ENCODE peak calls at places on chromosomes 5 and 9, in five cellular contexts. One of them, this sample, is unnamed.

GRCh38 chr5:42518595-42519067 is 95.4 kb downstream of the GHR start:
- DNase-seq in IMR-90: peak; percentile 3
- DNase-seq in HepG2: no peak
- DNase-seq in H1: no peak
- DNase-seq in endothelial cell of umbilical vein: no peak
- DNase-seq in this sample: no peak

GRCh38 chr5:172312286-172312685 is 28.7 kb upstream of the UBTD2 start:
- DNase-seq in IMR-90: no peak
- DNase-seq in HepG2: no peak
- DNase-seq in H1: no peak
- DNase-seq in endothelial cell of umbilical vein: no peak
- DNase-seq in this sample: no peak

GRCh38 chr9:88310310-88310980 is 77.8 kb upstream of the SPIN1 start:
- DNase-seq in IMR-90: peak; percentile 16
- DNase-seq in HepG2: peak; percentile 14
- DNase-seq in H1: peak; percentile 58
- DNase-seq in endothelial cell of umbilical vein: no peak
- DNase-seq in this sample: no peak

GRCh38 chr9:9752722-9753121 is 860.1 kb downstream of the PTPRD start:
- DNase-seq in IMR-90: no peak
- DNase-seq in HepG2: peak; percentile 58
- DNase-seq in H1: no peak
- DNase-seq in endothelial cell of umbilical vein: no peak
- DNase-seq in this sample: no peak

GRCh38 chr5:59793000-59793399 is 100.5 kb downstream of the PDE4D start:
- DNase-seq in IMR-90: peak; percentile 71
- DNase-seq in HepG2: peak; percentile 10
- DNase-seq in H1: no peak
- DNase-seq in endothelial cell of umbilical vein: no peak
- DNase-seq in this sample: no peak

GRCh38 chr9:33465596-33466564 is 7.8 kb downstream of the NOL6 start:
- DNase-seq in IMR-90: no peak
- DNase-seq in HepG2: no peak
- DNase-seq in H1: no peak
- DNase-seq in endothelial cell of umbilical vein: no peak
- DNase-seq in this sample: no peak

GRCh38 chr9:68505681-68506409 is 34.8 kb downstream of the TMEM252 start:
- DNase-seq in IMR-90: no peak
- DNase-seq in HepG2: no peak
- DNase-seq in H1: no peak
- DNase-seq in endothelial cell of umbilical vein: no peak
- DNase-seq in this sample: no peak

GRCh38 chr9:90290716-90291485 is 351.7 kb downstream of the DIRAS2 start:
- DNase-seq in IMR-90: peak; percentile 42
- DNase-seq in HepG2: no peak
- DNase-seq in H1: no peak
- DNase-seq in endothelial cell of umbilical vein: no peak
- DNase-seq in this sample: no peak

GRCh38 chr9:89730715-89731114 is 125.9 kb downstream of the GADD45G start:
- DNase-seq in IMR-90: no peak
- DNase-seq in HepG2: peak; percentile 33
- DNase-seq in H1: no peak
- DNase-seq in endothelial cell of umbilical vein: no peak
- DNase-seq in this sample: no peak

GRCh38 chr9:71608825-71609452 is 159.4 kb downstream of the CEMIP2 start:
- DNase-seq in IMR-90: peak; percentile 19
- DNase-seq in HepG2: peak; percentile 50
- DNase-seq in H1: peak; percentile 52
- DNase-seq in endothelial cell of umbilical vein: no peak
- DNase-seq in this sample: no peak

GRCh38 chr9:35729700-35730485 is 2.1 kb downstream of the TLN1 start:
- DNase-seq in IMR-90: peak; percentile 91
- DNase-seq in HepG2: peak; percentile 41
- DNase-seq in H1: no peak
- DNase-seq in endothelial cell of umbilical vein: peak; percentile 52
- DNase-seq in this sample: peak; percentile 21

GRCh38 chr5:149886060-149886459 is 58.5 kb downstream of the PDE6A start:
- DNase-seq in IMR-90: peak; percentile 21
- DNase-seq in HepG2: no peak
- DNase-seq in H1: no peak
- DNase-seq in endothelial cell of umbilical vein: no peak
- DNase-seq in this sample: no peak

GRCh38 chr5:137629646-137630045 is 106.2 kb downstream of the KLHL3 start:
- DNase-seq in IMR-90: peak; percentile 63
- DNase-seq in HepG2: peak; percentile 41
- DNase-seq in H1: peak; percentile 58
- DNase-seq in endothelial cell of umbilical vein: peak; percentile 60
- DNase-seq in this sample: peak; percentile 51

GRCh38 chr5:96101358-96102089 is 139.9 kb upstream of the ELL2 start:
- DNase-seq in IMR-90: no peak
- DNase-seq in HepG2: no peak
- DNase-seq in H1: no peak
- DNase-seq in endothelial cell of umbilical vein: no peak
- DNase-seq in this sample: no peak

GRCh38 chr9:34047864-34048729 is 590 bp downstream of the UBAP2 start:
- DNase-seq in IMR-90: no peak
- DNase-seq in HepG2: peak; percentile 29
- DNase-seq in H1: no peak
- DNase-seq in endothelial cell of umbilical vein: no peak
- DNase-seq in this sample: peak; percentile 6

GRCh38 chr9:37903831-37904646 is at the start of gene SLC25A51:
- DNase-seq in IMR-90: peak; percentile 88
- DNase-seq in HepG2: peak; percentile 88
- DNase-seq in H1: peak; percentile 98
- DNase-seq in endothelial cell of umbilical vein: peak; percentile 94
- DNase-seq in this sample: peak; percentile 87
- TF ChIP-seq POLR2A in IMR-90: no peak
- TF ChIP-seq POLR2A in HepG2: peak; percentile 71
- TF ChIP-seq POLR2A in H1: no peak
- TF ChIP-seq POLR2A in endothelial cell of umbilical vein: peak; percentile 80
- TF ChIP-seq POLR2A in this sample: peak; percentile 85

GRCh38 chr5:6408260-6408596 is 29.9 kb upstream of the MED10 start:
- DNase-seq in IMR-90: no peak
- DNase-seq in HepG2: no peak
- DNase-seq in H1: no peak
- DNase-seq in endothelial cell of umbilical vein: no peak
- DNase-seq in this sample: no peak
- H2AFZ ChIP-seq in IMR-90: no peak overlapping the region
- H2AFZ ChIP-seq in HepG2: no peak overlapping the region
- H2AFZ ChIP-seq in H1: no peak overlapping the region
- H2AFZ ChIP-seq in endothelial cell of umbilical vein: no peak overlapping the region
- H2AFZ ChIP-seq in this sample: no peak overlapping the region

GRCh38 chr5:139806726-139807646 is 11.4 kb downstream of the PSD2 start:
- DNase-seq in IMR-90: no peak
- DNase-seq in HepG2: no peak
- DNase-seq in H1: no peak
- DNase-seq in endothelial cell of umbilical vein: no peak
- DNase-seq in this sample: no peak
- TF ChIP-seq POLR2A in IMR-90: no peak
- TF ChIP-seq POLR2A in HepG2: no peak
- TF ChIP-seq POLR2A in H1: no peak
- TF ChIP-seq POLR2A in endothelial cell of umbilical vein: no peak
- TF ChIP-seq POLR2A in this sample: no peak

DNA sequence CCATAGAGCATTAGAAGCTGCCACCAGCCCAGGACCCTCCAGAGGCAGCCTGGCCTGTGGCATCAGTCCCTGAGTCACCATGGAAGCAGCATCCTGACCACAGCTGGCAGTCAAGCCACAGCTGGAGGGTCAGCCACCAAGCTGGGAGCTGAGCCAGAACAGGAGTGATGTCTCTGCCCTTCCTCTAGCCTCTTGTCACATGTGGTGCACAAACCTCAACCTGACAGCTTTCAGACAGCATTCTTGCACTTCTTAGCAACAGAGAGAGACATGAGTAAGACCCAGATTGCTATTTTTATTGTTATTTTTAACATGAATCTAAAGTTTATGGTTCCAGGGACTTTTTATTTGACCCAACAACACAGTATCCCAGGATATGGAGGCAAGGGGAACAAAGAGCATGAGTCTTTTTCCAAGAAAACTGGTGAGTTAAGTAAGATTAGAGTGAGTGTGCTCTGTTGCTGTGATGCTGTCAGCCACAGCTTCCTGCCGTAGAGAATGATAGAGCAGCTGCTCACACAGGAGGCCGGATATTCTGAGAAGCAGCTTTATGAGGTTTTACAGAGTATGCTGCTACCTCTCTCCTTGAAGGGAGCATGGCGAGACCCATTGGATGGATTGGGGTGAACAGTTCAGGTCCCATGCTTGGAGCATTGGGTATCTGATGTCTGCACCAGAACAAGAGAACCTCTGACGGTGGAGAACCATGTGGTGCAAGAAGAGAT is 13.0 kb upstream of the CYFIP2 start:
- DNase-seq in IMR-90: peak; percentile 23
- DNase-seq in HepG2: no peak
- DNase-seq in H1: no peak
- DNase-seq in endothelial cell of umbilical vein: no peak
- DNase-seq in this sample: no peak
- H2AFZ ChIP-seq in IMR-90: no peak overlapping the region
- H2AFZ ChIP-seq in HepG2: no peak overlapping the region
- H2AFZ ChIP-seq in H1: no peak overlapping the region
- H2AFZ ChIP-seq in endothelial cell of umbilical vein: no peak overlapping the region
- H2AFZ ChIP-seq in this sample: no peak overlapping the region

DNA sequence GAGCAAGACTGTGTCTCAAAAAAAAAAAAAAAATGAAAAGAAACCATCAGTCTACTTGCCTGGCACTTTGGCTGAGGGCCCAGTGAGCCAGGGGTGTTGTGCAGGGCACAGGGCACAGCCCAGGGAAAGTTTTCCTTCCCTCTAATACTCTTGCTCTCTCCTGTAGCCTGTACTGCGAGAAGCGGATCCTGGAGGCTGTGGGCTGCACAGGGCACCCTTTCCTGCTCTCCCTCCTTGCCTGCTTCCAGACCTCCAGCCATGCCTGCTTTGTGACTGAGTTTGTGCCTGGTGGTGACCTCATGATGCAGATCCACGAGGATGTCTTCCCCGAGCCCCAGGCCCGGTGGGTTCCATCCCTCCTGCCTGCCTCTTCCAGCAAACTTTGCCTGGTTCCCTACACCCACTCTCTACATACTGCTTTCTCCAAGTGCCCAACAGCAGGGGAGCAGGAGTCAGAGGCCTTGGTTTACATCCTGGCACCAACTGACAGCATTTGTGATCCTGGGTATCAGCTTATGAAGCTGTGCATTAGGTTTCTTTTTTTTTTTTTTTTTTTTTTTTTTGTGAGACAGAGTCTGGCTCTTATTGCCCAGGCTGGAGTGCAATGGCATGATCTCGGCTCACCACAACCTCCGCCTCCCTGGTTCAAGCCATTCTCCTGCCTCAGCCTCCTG is 7.2 kb downstream of the ZDHHC12 start:
- DNase-seq in IMR-90: no peak
- DNase-seq in HepG2: no peak
- DNase-seq in H1: no peak
- DNase-seq in endothelial cell of umbilical vein: no peak
- DNase-seq in this sample: no peak
- TF ChIP-seq POLR2A in IMR-90: no peak
- TF ChIP-seq POLR2A in HepG2: no peak
- TF ChIP-seq POLR2A in H1: no peak
- TF ChIP-seq POLR2A in endothelial cell of umbilical vein: no peak
- TF ChIP-seq POLR2A in this sample: no peak

GRCh38 chr9:122339579-122339978 is 31.2 kb upstream of the PTGS1 start:
- DNase-seq in IMR-90: no peak
- DNase-seq in HepG2: no peak
- DNase-seq in H1: no peak
- DNase-seq in endothelial cell of umbilical vein: no peak
- DNase-seq in this sample: no peak
- H2AFZ ChIP-seq in IMR-90: no peak overlapping the region
- H2AFZ ChIP-seq in HepG2: no peak overlapping the region
- H2AFZ ChIP-seq in H1: no peak overlapping the region
- H2AFZ ChIP-seq in endothelial cell of umbilical vein: no peak overlapping the region
- H2AFZ ChIP-seq in this sample: no peak overlapping the region

This sample was measured in HCT116.